ENCODE peak calls at places on chromosomes 7 and 10, in seven cellular contexts. P is IMR-90; R is posterior vena cava; C is OCI-LY7; S is stimulated activated CD8-positive, alpha-beta memory T cell treated with anti-CD3 and anti-CD28 coated beads, Interleukin-15, amount 100 ng/mL, for 4 hours; L is type B pancreatic cell; A is hepatocyte. Z is an unnamed sample.
A peak's percentile ranks its signal among the peaks of the same experiment; 100 is the strongest.

GRCh38 chr7:122679813-122680212 is 19.1 kb downstream of the RNF133 start:
- DNase-seq in P (no peak), R (no peak), C (no peak), S (no peak), L (no peak), A (no peak), Z (no peak)

GRCh38 chr7:140484951-140485350 is 5.6 kb upstream of the MKRN1 start:
- DNase-seq in P (no peak), R (no peak), C (no peak), S (no peak), L (no peak), A (no peak), Z (no peak)

GRCh38 chr10:88794731-88795130 is 7.8 kb upstream of the LIPM start:
- DNase-seq in P (no peak), R (no peak), C (no peak), S (no peak), L (no peak), A (no peak), Z (no peak)

GRCh38 chr10:112278871-112279270 is 4.3 kb upstream of the TECTB start:
- DNase-seq in P (no peak), R (no peak), C (no peak), S (no peak), L (no peak), A (no peak), Z (no peak)

GRCh38 chr10:12348341-12348869 is 942 bp upstream of the CAMK1D start:
- DNase-seq in P (no peak), R (no peak), C (no peak), S (no peak), L (no peak), A (no peak), Z (no peak)

GRCh38 chr7:104943502-104944343 is 70.3 kb upstream of the KMT2E start:
- DNase-seq in P (no peak), R (no peak), C (peak; percentile 88), S (no peak), L (no peak), A (peak; percentile 73), Z (no peak)

GRCh38 chr10:3265081-3265480 is 92.5 kb upstream of the PITRM1 start:
- DNase-seq in P (peak; percentile 16), R (no peak), C (no peak), S (no peak), L (no peak), A (no peak), Z (no peak)

GRCh38 chr10:1328951-1329614 is 272.9 kb downstream of the WDR37 start:
- DNase-seq in P (no peak), R (no peak), C (no peak), S (no peak), L (no peak), A (no peak), Z (peak; percentile 54)

GRCh38 chr7:140062528-140063299 is at the start of gene PARP12:
- DNase-seq in P (peak; percentile 77), R (peak; percentile 97), C (peak; percentile 84), S (peak; percentile 75), L (peak; percentile 84), A (peak; percentile 92), Z (peak; percentile 95)

GRCh38 chr7:19110026-19110777 is 7.2 kb downstream of the TWIST1 start:
- DNase-seq in P (no peak), R (no peak), C (no peak), S (no peak), L (no peak), A (no peak), Z (no peak)

GRCh38 chr7:66883716-66884115 is 37.3 kb upstream of the TMEM248 start:
- DNase-seq in P (peak; percentile 77), R (no peak), C (no peak), S (no peak), L (no peak), A (no peak), Z (no peak)

GRCh38 chr10:78866731-78867554 is 201.8 kb upstream of the ZMIZ1 start:
- DNase-seq in P (no peak), R (no peak), C (no peak), S (no peak), L (peak; percentile 62), A (no peak), Z (peak; percentile 63)

GRCh38 chr7:41629711-41630111 is 73.2 kb downstream of the INHBA start:
- DNase-seq in P (peak; percentile 44), R (no peak), C (no peak), S (no peak), L (no peak), A (no peak), Z (no peak)

GRCh38 chr7:44706788-44707557 is 41.7 kb upstream of the ZMIZ2 start:
- DNase-seq in P (no peak), R (peak; percentile 69), C (no peak), S (no peak), L (no peak), A (no peak), Z (no peak)

GRCh38 chr7:66970310-66970709 is 25.1 kb downstream of the SBDS start:
- DNase-seq in P (no peak), R (peak; percentile 51), C (no peak), S (no peak), L (no peak), A (no peak), Z (no peak)

GRCh38 chr10:113297226-113297625 is 255.6 kb upstream of the HABP2 start:
- DNase-seq in P (peak; percentile 14), R (no peak), C (no peak), S (no peak), L (no peak), A (no peak), Z (no peak)

GRCh38 chr10:9643782-9644181 is 1373.9 kb upstream of the CELF2 start:
- DNase-seq in P (no peak), R (no peak), C (no peak), S (no peak), L (no peak), A (no peak), Z (no peak)

GRCh38 chr7:98278408-98278807 is 3.1 kb upstream of the BRI3 start:
- DNase-seq in P (no peak), R (no peak), C (no peak), S (no peak), L (no peak), A (no peak), Z (no peak)